ENCODE peak calls at places on chromosomes 12 and 14, in six cellular contexts. One of them, this sample, is unnamed.

GRCh38 chr14:32913725-32914124 is 25.0 kb upstream of the NPAS3 start:
- DNase-seq in SJSA1: no peak
- DNase-seq in ACHN: no peak
- DNase-seq in Kasumi-1: no peak
- DNase-seq in brain microvascular endothelial cell: peak; percentile 63
- DNase-seq in testis: no peak
- DNase-seq in this sample: no peak

GRCh38 chr12:121718653-121719239 is 6.2 kb downstream of the TMEM120B start:
- DNase-seq in SJSA1: no peak
- DNase-seq in ACHN: no peak
- DNase-seq in Kasumi-1: no peak
- DNase-seq in brain microvascular endothelial cell: no peak
- DNase-seq in testis: no peak
- DNase-seq in this sample: no peak

GRCh38 chr12:79250955-79251354 is 386.4 kb downstream of the SYT1 start:
- DNase-seq in SJSA1: no peak
- DNase-seq in ACHN: no peak
- DNase-seq in Kasumi-1: no peak
- DNase-seq in brain microvascular endothelial cell: no peak
- DNase-seq in testis: no peak
- DNase-seq in this sample: no peak

GRCh38 chr14:101624579-101624978 is 63.3 kb downstream of the DIO3 start:
- DNase-seq in SJSA1: no peak
- DNase-seq in ACHN: no peak
- DNase-seq in Kasumi-1: no peak
- DNase-seq in brain microvascular endothelial cell: no peak
- DNase-seq in testis: peak; percentile 33
- DNase-seq in this sample: no peak

GRCh38 chr12:104479141-104479662 is 22.5 kb downstream of the CHST11 start:
- DNase-seq in SJSA1: no peak
- DNase-seq in ACHN: no peak
- DNase-seq in Kasumi-1: no peak
- DNase-seq in brain microvascular endothelial cell: no peak
- DNase-seq in testis: no peak
- DNase-seq in this sample: no peak

GRCh38 chr12:64669270-64669842 is 59.1 kb downstream of the RASSF3 start:
- DNase-seq in SJSA1: no peak
- DNase-seq in ACHN: peak; percentile 35
- DNase-seq in Kasumi-1: peak; percentile 96
- DNase-seq in brain microvascular endothelial cell: no peak
- DNase-seq in testis: peak; percentile 26
- DNase-seq in this sample: peak; percentile 69

GRCh38 chr12:58774731-58775130 is 145.6 kb downstream of the LRIG3 start:
- DNase-seq in SJSA1: no peak
- DNase-seq in ACHN: no peak
- DNase-seq in Kasumi-1: no peak
- DNase-seq in brain microvascular endothelial cell: no peak
- DNase-seq in testis: no peak
- DNase-seq in this sample: no peak

GRCh38 chr12:124394462-124395128 is 99.7 kb downstream of the RFLNA start:
- DNase-seq in SJSA1: peak; percentile 80
- DNase-seq in ACHN: no peak
- DNase-seq in Kasumi-1: no peak
- DNase-seq in brain microvascular endothelial cell: no peak
- DNase-seq in testis: peak; percentile 78
- DNase-seq in this sample: no peak

GRCh38 chr14:53670701-53671100 is 285.9 kb downstream of the BMP4 start:
- DNase-seq in SJSA1: no peak
- DNase-seq in ACHN: no peak
- DNase-seq in Kasumi-1: no peak
- DNase-seq in brain microvascular endothelial cell: peak; percentile 88
- DNase-seq in testis: no peak
- DNase-seq in this sample: no peak

GRCh38 chr12:116116650-116117424 is 160.7 kb downstream of the MED13L start:
- DNase-seq in SJSA1: no peak
- DNase-seq in ACHN: no peak
- DNase-seq in Kasumi-1: no peak
- DNase-seq in brain microvascular endothelial cell: no peak
- DNase-seq in testis: no peak
- DNase-seq in this sample: no peak